ENCODE peak calls at places on chromosomes 1 and 21, in four cellular contexts. Q is caudate nucleus; F is effector memory CD4-positive, alpha-beta T cell; K is hippocampal formation. L is an unnamed sample.

GRCh38 chr1:234927968-234928635 is 200.5 kb downstream of the TOMM20 start:
- DNase-seq in K (no peak), Q (no peak), F (no peak), L (no peak)

GRCh38 chr21:42302794-42303193 is 12.4 kb downstream of the TFF3 start:
- DNase-seq in F (no peak), Q (no peak), K (no peak), L (no peak)

GRCh38 chr1:214422137-214422671 is 129.2 kb downstream of the PTPN14 start:
- DNase-seq in Q (no peak), K (no peak), F (no peak), L (no peak)

GRCh38 chr1:205746757-205747412 is 3.1 kb downstream of the NUCKS1 start:
- DNase-seq in K (no peak), F (no peak), Q (no peak), L (no peak)

GRCh38 chr1:1959840-1960479 is 40.9 kb upstream of the TMEM52 start:
- DNase-seq in F (peak; percentile 24), K (peak; percentile 52), Q (peak; percentile 16), L (peak; percentile 77)

GRCh38 chr1:214494706-214495105 is 56.7 kb downstream of the PTPN14 start:
- DNase-seq in K (no peak), Q (no peak), F (no peak), L (no peak)

GRCh38 chr1:118291686-118292085 is 106.7 kb upstream of the SPAG17 start:
- DNase-seq in Q (no peak), K (no peak), F (no peak), L (no peak)

GRCh38 chr1:203252678-203253077 is 23.2 kb upstream of the CHIT1 start:
- DNase-seq in F (no peak), K (no peak), Q (no peak), L (no peak)

GRCh38 chr1:67213164-67213563 is 46.9 kb downstream of the IL23R start:
- DNase-seq in F (no peak), Q (no peak), K (no peak), L (no peak)

GRCh38 chr21:39523398-39523797 is 71.6 kb downstream of the SH3BGR start:
- DNase-seq in Q (no peak), F (no peak), K (no peak), L (no peak)

GRCh38 chr1:51340380-51340779 is 10.0 kb upstream of the TTC39A start:
- DNase-seq in Q (no peak), K (no peak), F (no peak), L (no peak)

GRCh38 chr1:109132980-109133379 is 19.1 kb downstream of the ELAPOR1 start:
- DNase-seq in Q (no peak), F (no peak), K (no peak), L (no peak)

GRCh38 chr1:94805912-94806311 is 14.2 kb upstream of the SLC44A3 start:
- DNase-seq in K (peak; percentile 49), F (peak; percentile 33), Q (peak; percentile 15), L (peak; percentile 30)

GRCh38 chr1:51552929-51553807 is 34.1 kb upstream of the EPS15 start:
- DNase-seq in K (no peak), F (no peak), Q (no peak), L (no peak)

GRCh38 chr1:54572236-54572850 is 24.3 kb downstream of the ACOT11 start:
- DNase-seq in Q (no peak), F (no peak), K (no peak), L (no peak)